ENCODE peak calls at places on chromosomes 3 and 15, in four cellular contexts. J is WTC11, V is K562, Q is GM12878. W is an unnamed sample.

GRCh38 chr3:155676252-155676981 is 68.5 kb downstream of the PLCH1 start:
- DNase-seq in J (peak), V (no peak), Q (no peak), W (no peak)

GRCh38 chr3:194070220-194070633 is 65.7 kb upstream of the HES1 start:
- DNase-seq in J (no peak), V (no peak), Q (no peak), W (peak)

GRCh38 chr3:148882288-148882687 is 17.2 kb downstream of the CPA3 start:
- DNase-seq in J (no peak), V (no peak), Q (no peak), W (no peak)

GRCh38 chr3:107981471-107982111 is 109.2 kb downstream of the CD47 start:
- DNase-seq in J (no peak), V (no peak), Q (no peak), W (no peak)

GRCh38 chr3:120438971-120439370 is 11.8 kb downstream of the FSTL1 start:
- DNase-seq in J (no peak), V (no peak), Q (no peak), W (no peak)

GRCh38 chr15:74302821-74303359 is 64.6 kb downstream of the CYP11A1 start:
- DNase-seq in J (peak), V (peak), Q (no peak), W (peak)

GRCh38 chr3:183812746-183813445 is 12.5 kb downstream of the MAP6D1 start:
- DNase-seq in J (no peak), V (no peak), Q (no peak), W (no peak)

GRCh38 chr15:77239892-77240608 is 169.1 kb upstream of the TSPAN3 start:
- DNase-seq in J (no peak), V (no peak), Q (no peak), W (no peak)

GRCh38 chr3:12706504-12707253 is 42.8 kb upstream of the RAF1 start:
- DNase-seq in J (peak), V (peak), Q (peak), W (peak)

GRCh38 chr15:81888748-81889479 is 156.9 kb downstream of the MEX3B start:
- DNase-seq in J (no peak), V (no peak), Q (no peak), W (no peak)

GRCh38 chr15:40340740-40341400 is at the start of gene CCDC9B:
- DNase-seq in J (no peak), V (peak), Q (no peak), W (peak)

GRCh38 chr3:69012836-69013255 is 638 bp downstream of the EOGT start:
- DNase-seq in J (peak), V (peak), Q (no peak), W (peak)

GRCh38 chr3:52372822-52373504 is 56.8 kb downstream of the DNAH1 start:
- DNase-seq in J (peak), V (peak), Q (no peak), W (no peak)

GRCh38 chr3:114155370-114155821 is 23.5 kb downstream of the DRD3 start:
- DNase-seq in J (peak), V (peak), Q (no peak), W (peak)

GRCh38 chr3:136938334-136938733 is 19.4 kb upstream of the IL20RB start:
- DNase-seq in J (no peak), V (no peak), Q (no peak), W (no peak)

GRCh38 chr3:171649282-171649681 is 161.0 kb downstream of the PLD1 start:
- DNase-seq in J (no peak), V (no peak), Q (no peak), W (no peak)

GRCh38 chr15:82021992-82022391 is 23.8 kb downstream of the MEX3B start:
- DNase-seq in J (no peak), V (peak), Q (no peak), W (no peak)

GRCh38 chr3:183378008-183378407 is 50.4 kb downstream of the MCF2L2 start:
- DNase-seq in J (no peak), V (no peak), Q (no peak), W (no peak)

GRCh38 chr15:72967836-72968530 is 84.3 kb upstream of the NEO1 start:
- DNase-seq in J (no peak), V (no peak), Q (no peak), W (no peak)

GRCh38 chr3:30333903-30334302 is 272.5 kb upstream of the TGFBR2 start:
- DNase-seq in J (no peak), V (no peak), Q (no peak), W (no peak)

GRCh38 chr3:134972836-134973455 is 177.9 kb downstream of the EPHB1 start:
- DNase-seq in J (no peak), V (no peak), Q (no peak), W (no peak)

GRCh38 chr3:134976948-134977347 is 181.9 kb downstream of the EPHB1 start:
- DNase-seq in J (no peak), V (no peak), Q (no peak), W (no peak)

GRCh38 chr3:134974621-134975020 is 179.6 kb downstream of the EPHB1 start:
- DNase-seq in J (no peak), V (no peak), Q (no peak), W (no peak)

GRCh38 chr3:134978658-134979057 is 183.6 kb downstream of the EPHB1 start:
- DNase-seq in J (no peak), V (no peak), Q (no peak), W (no peak)
- TF ChIP-seq USF2 in J (no peak), V (no peak), Q (no peak), W (no peak)

GRCh38 chr15:35871282-35871681 is 325.3 kb upstream of the DPH6 start:
- DNase-seq in J (no peak), V (no peak), Q (no peak), W (no peak)

GRCh38 chr15:35871812-35872211 is 325.8 kb upstream of the DPH6 start:
- DNase-seq in J (no peak), V (no peak), Q (no peak), W (no peak)

GRCh38 chr15:35876762-35877161 is 330.8 kb upstream of the DPH6 start:
- DNase-seq in J (no peak), V (no peak), Q (no peak), W (no peak)

GRCh38 chr15:35872577-35872976 is 326.6 kb upstream of the DPH6 start:
- DNase-seq in J (no peak), V (no peak), Q (no peak), W (no peak)

GRCh38 chr15:35874260-35874905 is 328.4 kb upstream of the DPH6 start:
- DNase-seq in J (no peak), V (peak), Q (no peak), W (no peak)
- TF ChIP-seq CBFB in J (no peak), V (no peak), Q (no peak), W (no peak)

GRCh38 chr15:71094137-71094536 is 21.1 kb upstream of the THSD4 start:
- DNase-seq in J (no peak), V (no peak), Q (no peak), W (no peak)

GRCh38 chr15:71092056-71092600 is 23.1 kb upstream of the THSD4 start:
- DNase-seq in J (no peak), V (no peak), Q (no peak), W (no peak)

GRCh38 chr15:71093089-71094024 is 21.9 kb upstream of the THSD4 start:
- DNase-seq in J (no peak), V (no peak), Q (no peak), W (no peak)

GRCh38 chr15:71089801-71090200 is 25.5 kb upstream of the THSD4 start:
- DNase-seq in J (no peak), V (no peak), Q (no peak), W (no peak)

DNA sequence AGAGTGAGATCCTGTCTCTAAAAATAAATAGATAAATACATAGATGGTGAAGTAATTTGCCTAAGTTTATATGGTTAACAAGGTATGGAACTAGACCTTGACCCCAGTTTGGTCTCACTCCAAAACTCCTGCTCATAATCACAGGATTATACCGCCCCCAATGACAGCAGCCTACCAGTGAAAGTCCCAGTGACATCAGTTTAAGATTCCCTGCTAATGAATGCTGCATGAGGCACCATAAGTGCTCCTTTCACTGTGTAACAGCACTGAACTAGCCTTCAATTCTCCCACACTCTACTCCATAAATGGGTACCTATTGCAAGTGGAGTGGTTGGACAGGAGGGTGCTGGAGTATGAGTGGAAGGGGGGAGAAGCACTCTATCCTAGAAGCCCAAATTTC is 23.7 kb upstream of the THSD4 start:
- DNase-seq in J (no peak), V (no peak), Q (no peak), W (no peak)
- TF ChIP-seq USF2 in J (no peak), V (no peak), Q (no peak), W (no peak)

GRCh38 chr15:97998307-97999071 is 38.0 kb downstream of the ARRDC4 start:
- DNase-seq in J (no peak), V (no peak), Q (no peak), W (no peak)
- TF ChIP-seq CBFB in J (no peak), V (no peak), Q (no peak), W (no peak)

GRCh38 chr15:45198337-45199135 is 10.8 kb upstream of the SHF start:
- DNase-seq in J (peak), V (peak), Q (peak), W (peak)
- TF ChIP-seq USF2 in J (no peak), V (no peak), Q (no peak), W (no peak)

DNA sequence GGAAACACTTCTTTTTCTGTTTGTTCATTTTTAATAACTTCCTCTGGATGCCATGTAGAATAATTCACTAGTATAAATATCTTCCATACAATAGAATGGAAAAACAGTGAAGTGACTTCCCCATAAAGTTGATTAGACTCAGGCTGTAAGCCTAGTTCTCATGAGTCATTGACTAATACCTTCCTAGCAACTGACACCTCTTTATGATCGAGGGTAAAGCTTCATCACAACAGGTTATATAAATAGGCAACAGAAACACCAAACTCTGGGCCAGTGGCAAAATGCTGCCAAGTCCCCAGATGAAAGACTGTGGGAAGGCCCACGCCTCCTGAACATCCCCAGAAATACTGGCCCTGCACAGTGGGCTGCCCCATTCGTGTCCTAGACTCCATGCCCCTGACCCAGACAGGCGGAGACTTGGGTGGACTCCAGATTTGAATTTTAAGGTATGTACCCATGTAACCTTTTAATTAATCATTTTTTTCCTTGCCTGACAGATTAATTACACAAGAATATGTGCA is 71.3 kb upstream of the TBC1D23 start:
- DNase-seq in J (no peak), V (no peak), Q (no peak), W (no peak)
- TF ChIP-seq CBFB in J (no peak), V (no peak), Q (no peak), W (no peak)

DNA sequence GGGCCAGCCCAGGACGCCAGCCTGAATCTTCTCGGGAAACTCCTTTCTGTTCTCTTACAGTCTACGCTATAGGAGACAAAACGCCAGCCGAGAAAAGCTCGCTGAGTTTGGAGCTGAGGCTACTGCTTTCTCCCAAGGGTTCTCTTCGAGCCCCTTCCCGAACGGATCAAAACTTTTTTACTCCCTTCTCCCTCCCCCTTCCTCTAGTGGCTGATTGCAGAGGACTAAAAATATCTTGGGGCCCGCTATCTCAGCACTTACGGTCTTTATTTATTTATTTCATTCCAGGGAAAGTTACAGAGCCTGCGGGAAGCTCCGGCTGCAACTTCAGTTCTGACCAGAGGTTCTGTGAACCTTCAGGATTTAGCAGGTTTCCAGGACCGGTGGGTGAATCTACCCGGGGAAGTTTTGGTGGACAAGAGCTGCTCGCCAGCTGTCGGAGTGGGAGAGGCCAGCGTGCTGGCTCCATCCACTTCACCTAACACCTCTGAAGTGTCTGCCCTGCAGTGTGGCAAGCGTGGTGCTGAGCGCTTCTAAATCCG is 454 bp upstream of the PDZRN3 start:
- DNase-seq in J (peak), V (no peak), Q (no peak), W (no peak)
- TF ChIP-seq USF2 in J (no peak), V (no peak), Q (no peak), W (no peak)

GRCh38 chr15:100129677-100130076 is 212.1 kb downstream of the ADAMTS17 start:
- DNase-seq in J (no peak), V (no peak), Q (no peak), W (peak)

GRCh38 chr15:100132309-100132708 is 209.5 kb downstream of the ADAMTS17 start:
- DNase-seq in J (no peak), V (no peak), Q (no peak), W (no peak)

GRCh38 chr15:100133981-100134711 is 207.6 kb downstream of the ADAMTS17 start:
- DNase-seq in J (no peak), V (no peak), Q (no peak), W (no peak)

GRCh38 chr15:100133001-100133400 is 208.8 kb downstream of the ADAMTS17 start:
- DNase-seq in J (peak), V (no peak), Q (no peak), W (no peak)

DNA sequence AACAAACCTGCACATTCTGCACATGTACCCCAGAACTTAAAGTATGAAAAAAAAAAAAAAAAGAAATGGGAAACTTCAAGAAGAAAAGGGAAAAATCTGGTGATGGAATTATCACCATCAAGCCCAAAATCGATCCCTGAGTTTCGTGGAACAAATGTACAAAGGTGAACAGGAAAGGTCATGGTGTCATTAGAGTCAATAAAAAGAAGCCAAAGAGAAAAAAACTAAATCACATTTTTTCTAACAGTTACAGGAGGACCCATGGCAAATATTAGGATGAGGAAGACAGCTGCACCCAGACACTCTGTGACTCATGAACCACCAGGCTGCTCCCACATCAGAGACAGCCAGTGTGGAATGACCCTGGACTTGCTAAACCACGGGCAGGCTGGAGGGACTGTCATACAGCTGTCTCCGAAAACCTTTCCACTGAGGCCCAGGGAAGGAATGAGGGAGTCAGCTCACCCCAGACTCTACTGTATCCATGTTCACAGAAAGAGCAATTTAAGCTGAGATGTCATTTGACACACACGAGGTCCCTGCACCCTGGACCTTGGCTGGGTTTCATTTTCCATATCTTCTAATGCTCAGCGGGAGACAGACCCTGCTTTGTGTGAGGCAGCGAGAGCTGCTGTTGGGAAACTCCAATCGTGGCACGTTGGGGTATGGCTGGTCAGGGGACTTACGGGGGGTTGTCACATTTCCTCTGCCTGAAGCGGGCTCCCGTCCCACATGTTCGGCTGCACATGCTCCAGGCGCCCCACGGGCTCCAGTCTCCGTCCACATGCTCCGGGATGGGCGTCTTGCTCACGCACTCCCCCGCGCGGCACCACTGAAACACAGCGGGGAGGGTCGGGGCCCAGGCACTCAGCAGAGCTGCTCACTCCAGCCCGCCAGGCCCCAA is 210.2 kb downstream of the ADAMTS17 start:
- DNase-seq in J (peak), V (peak), Q (no peak), W (peak)
- TF ChIP-seq CBFB in J (no peak), V (peak), Q (no peak), W (peak)

GRCh38 chr3:10378246-10378645 is 57.3 kb upstream of the SEC13 start:
- DNase-seq in J (no peak), V (no peak), Q (no peak), W (no peak)
- TF ChIP-seq USF2 in J (no peak), V (no peak), Q (no peak), W (no peak)

GRCh38 chr15:37220949-37221670 is 120.8 kb upstream of the MEIS2 start:
- DNase-seq in J (no peak), V (no peak), Q (no peak), W (no peak)
- TF ChIP-seq CBFB in J (no peak), V (no peak), Q (no peak), W (no peak)

W was measured in HepG2.